ENCODE peak calls at places on chromosome 2, in seven cellular contexts. P is K562, T is HCT116, G is SK-N-SH, L is HepG2, A is H1, R is GM12878. K is an unnamed sample.

GRCh38 chr2:202703091-202703490 is 68.3 kb downstream of the FAM117B start:
- DNase-seq in T (no peak), P (no peak), A (no peak), G (no peak), R (no peak), L (no peak), K (no peak)

GRCh38 chr2:127479219-127479825 is 47.0 kb downstream of the IWS1 start:
- DNase-seq in G (peak; percentile 56), T (peak; percentile 34), A (no peak), L (peak; percentile 73), R (peak; percentile 11), P (peak; percentile 29), K (peak; percentile 13)

GRCh38 chr2:165018207-165018606 is 62.9 kb upstream of the SLC38A11 start:
- DNase-seq in L (no peak), A (no peak), T (no peak), R (no peak), G (peak; percentile 12), P (no peak), K (no peak)

GRCh38 chr2:109500910-109501309 is 112.9 kb downstream of the SEPTIN10 start:
- DNase-seq in R (no peak), G (no peak), T (no peak), L (no peak), P (no peak), A (no peak), K (no peak)

GRCh38 chr2:98795535-98795902 is 64.6 kb upstream of the MGAT4A start:
- DNase-seq in T (no peak), P (no peak), R (no peak), L (peak; percentile 75), A (no peak), G (no peak), K (no peak)

GRCh38 chr2:196500686-196501431 is 138.7 kb upstream of the CCDC150 start:
- DNase-seq in A (no peak), P (no peak), L (no peak), T (no peak), G (no peak), R (no peak), K (no peak)

GRCh38 chr2:180006781-180007579 is at the start of gene CWC22:
- DNase-seq in G (peak; percentile 65), T (peak; percentile 89), P (peak; percentile 79), R (peak; percentile 91), L (peak; percentile 93), A (no peak), K (peak; percentile 14)

GRCh38 chr2:136000502-136000901 is 15.1 kb upstream of the DARS1 start:
- DNase-seq in A (no peak), T (no peak), G (no peak), R (no peak), P (no peak), L (no peak), K (no peak)

GRCh38 chr2:28838971-28839370 is 28.3 kb downstream of the SPDYA start:
- DNase-seq in G (no peak), T (no peak), P (no peak), A (no peak), R (no peak), L (no peak), K (no peak)

GRCh38 chr2:127105656-127106456 is 1.1 kb downstream of the BIN1 start:
- DNase-seq in L (no peak), P (no peak), G (peak; percentile 80), R (no peak), T (no peak), A (no peak), K (no peak)

GRCh38 chr2:100185105-100185504 is 42.7 kb upstream of the AFF3 start:
- DNase-seq in A (no peak), L (no peak), T (no peak), P (no peak), G (no peak), R (no peak), K (no peak)

GRCh38 chr2:238600506-238601432 is 174.0 kb downstream of the ASB1 start:
- DNase-seq in A (no peak), R (no peak), L (no peak), G (no peak), T (no peak), P (no peak), K (no peak)

GRCh38 chr2:64666810-64667438 is 13.2 kb upstream of the SERTAD2 start:
- DNase-seq in R (no peak), G (no peak), P (no peak), L (peak; percentile 76), A (no peak), T (no peak), K (no peak)

GRCh38 chr2:237651761-237652160 is 24.4 kb downstream of the LRRFIP1 start:
- DNase-seq in R (no peak), G (no peak), A (no peak), T (no peak), P (no peak), L (no peak), K (no peak)

GRCh38 chr2:31457651-31458050 is 43.1 kb upstream of the XDH start:
- DNase-seq in G (no peak), A (no peak), R (no peak), T (no peak), P (no peak), L (no peak), K (no peak)

GRCh38 chr2:18055290-18055689 is 176.8 kb downstream of the KCNS3 start:
- DNase-seq in R (no peak), A (no peak), L (no peak), P (no peak), G (no peak), T (no peak), K (no peak)

GRCh38 chr2:65576278-65576677 is 143.9 kb upstream of the SPRED2 start:
- DNase-seq in G (no peak), P (no peak), L (no peak), T (no peak), A (no peak), R (no peak), K (no peak)

GRCh38 chr2:128568106-128568505 is 249.4 kb upstream of the HS6ST1 start:
- DNase-seq in T (no peak), P (no peak), R (no peak), G (no peak), L (no peak), A (peak; percentile 49), K (no peak)

GRCh38 chr2:199455533-199456382 is 2.0 kb downstream of the SATB2 start:
- DNase-seq in G (no peak), L (peak; percentile 80), A (no peak), P (peak; percentile 40), R (no peak), T (peak; percentile 39), K (no peak)

GRCh38 chr2:146633159-146633558 is 1211.7 kb upstream of the ACVR2A start:
- DNase-seq in P (no peak), T (no peak), A (no peak), G (no peak), R (no peak), L (no peak), K (peak; percentile 7)

GRCh38 chr2:146632707-146633106 is 1212.1 kb upstream of the ACVR2A start:
- DNase-seq in T (no peak), P (no peak), A (no peak), G (no peak), R (no peak), L (no peak), K (no peak)

GRCh38 chr2:146634256-146635068 is 1210.4 kb upstream of the ACVR2A start:
- DNase-seq in R (no peak), G (no peak), L (no peak), P (no peak), T (peak; percentile 72), A (no peak), K (no peak)
- TF ChIP-seq JUND in R (no peak), G (peak; percentile 66), L (no peak), P (no peak), T (peak; percentile 68), A (no peak), K (no peak)

GRCh38 chr2:220044383-220044782 is 417.0 kb downstream of the SLC4A3 start:
- DNase-seq in T (no peak), L (no peak), A (no peak), R (no peak), P (no peak), G (no peak), K (no peak)
- TF ChIP-seq JUND in T (no peak), L (no peak), A (no peak), R (no peak), P (no peak), G (no peak), K (no peak)

GRCh38 chr2:235024951-235025773 is 73.3 kb downstream of the SH3BP4 start:
- DNase-seq in P (no peak), G (no peak), A (no peak), R (no peak), T (no peak), L (no peak), K (no peak)
- TF ChIP-seq JUND in P (no peak), G (no peak), A (no peak), R (no peak), T (no peak), L (no peak), K (no peak)

GRCh38 chr2:11998626-11999378 is 252.4 kb downstream of the LPIN1 start:
- DNase-seq in A (no peak), L (no peak), P (no peak), G (no peak), T (no peak), R (peak; percentile 40), K (no peak)
- TF ChIP-seq JUND in A (no peak), L (no peak), P (no peak), G (no peak), T (no peak), R (no peak), K (no peak)

DNA sequence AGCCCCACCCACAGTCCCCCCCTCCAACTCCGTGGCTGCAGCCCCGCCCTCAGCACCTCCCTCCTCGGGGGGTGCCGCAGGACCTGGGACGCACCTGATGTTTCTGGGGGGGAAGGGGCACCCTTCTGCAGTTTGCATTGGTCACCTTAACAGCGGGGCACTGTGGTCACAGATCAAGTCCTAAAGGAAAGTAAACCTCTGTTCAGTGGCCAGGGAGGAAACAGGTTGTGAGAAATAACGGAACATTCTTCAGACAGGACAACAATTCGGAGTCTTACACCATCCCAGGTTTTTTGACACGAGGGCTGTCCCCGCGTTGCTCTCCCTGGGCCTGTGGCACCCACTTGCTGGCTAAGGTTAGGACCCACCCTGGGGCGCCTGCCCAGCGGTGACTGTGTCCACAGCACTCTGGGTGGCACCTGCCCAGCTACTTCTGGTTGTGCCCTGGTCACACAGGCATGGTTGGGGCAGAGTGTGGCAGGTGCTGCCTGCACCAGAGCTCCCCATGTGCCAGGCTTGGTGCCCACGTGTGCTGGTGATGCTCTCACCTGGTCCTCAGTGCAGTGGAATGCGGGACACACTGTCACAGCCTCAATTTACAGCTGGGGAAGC is 93.5 kb upstream of the OTOS start:
- DNase-seq in T (no peak), A (no peak), P (no peak), L (no peak), R (no peak), G (no peak), K (no peak)
- TF ChIP-seq JUND in T (no peak), A (no peak), P (no peak), L (no peak), R (no peak), G (no peak), K (no peak)

GRCh38 chr2:190469770-190470169 is 61.6 kb downstream of the MFSD6 start:
- DNase-seq in P (peak; percentile 35), T (peak; percentile 56), R (no peak), A (no peak), L (no peak), G (peak; percentile 57), K (no peak)
- TF ChIP-seq JUND in P (no peak), T (no peak), R (no peak), A (no peak), L (no peak), G (no peak), K (no peak)